ENCODE peak calls at places on chromosomes 5 and 9, in eight cellular contexts. L, X, Z, J, G, N, M and R are unnamed samples.

GRCh38 chr5:82386576-82386975 is 108.4 kb upstream of the RPS23 start:
- DNase-seq in L (no peak), X (no peak), Z (no peak), J (no peak), G (no peak), N (no peak), M (no peak), R (no peak)

GRCh38 chr9:132857601-132858342 is 20.3 kb downstream of the AK8 start:
- DNase-seq in L (peak), X (no peak), Z (no peak), J (no peak), G (peak), N (no peak), M (no peak), R (no peak)

GRCh38 chr9:35827486-35827885 is 1.0 kb downstream of the FAM221B start:
- DNase-seq in L (peak), X (no peak), Z (no peak), J (peak), G (no peak), N (no peak), M (no peak), R (peak)

GRCh38 chr9:35114113-35114847 is 1.4 kb downstream of the ATOSB start:
- DNase-seq in L (peak), X (peak), Z (peak), J (peak), G (peak), N (peak), M (no peak), R (peak)

GRCh38 chr5:81626524-81626923 is 124.4 kb downstream of the SSBP2 start:
- DNase-seq in L (peak), X (no peak), Z (no peak), J (peak), G (no peak), N (no peak), M (no peak), R (peak)

GRCh38 chr5:142590451-142591240 is 95.2 kb downstream of the FGF1 start:
- DNase-seq in L (no peak), X (no peak), Z (no peak), J (no peak), G (no peak), N (no peak), M (no peak), R (no peak)

GRCh38 chr5:1933364-1934055 is 50.8 kb upstream of the IRX4 start:
- DNase-seq in L (no peak), X (no peak), Z (no peak), J (no peak), G (no peak), N (no peak), M (no peak), R (no peak)

GRCh38 chr5:38831909-38832308 is 13.9 kb upstream of the OSMR start:
- DNase-seq in L (peak), X (no peak), Z (no peak), J (peak), G (no peak), N (no peak), M (no peak), R (no peak)

GRCh38 chr9:106953166-106953565 is 90.2 kb downstream of the ZNF462 start:
- DNase-seq in L (peak), X (no peak), Z (no peak), J (peak), G (peak), N (peak), M (no peak), R (no peak)

GRCh38 chr5:78269088-78269703 is 25.3 kb downstream of the AP3B1 start:
- DNase-seq in L (peak), X (peak), Z (no peak), J (peak), G (no peak), N (no peak), M (no peak), R (no peak)
- TF ChIP-seq CTCF in L (peak), X (peak), Z (peak), J (peak), G (peak), N (peak), M (peak), R (peak)

GRCh38 chr9:136564379-136564988 is 18.6 kb upstream of the NOTCH1 start:
- DNase-seq in L (peak), X (no peak), Z (no peak), J (no peak), G (peak), N (no peak), M (no peak), R (no peak)
- TF ChIP-seq CTCF in L (peak), X (no peak), Z (no peak), J (no peak), G (no peak), N (peak), M (no peak), R (no peak)

GRCh38 chr9:117160254-117160653 is 254.6 kb downstream of the ASTN2 start:
- DNase-seq in L (no peak), X (no peak), Z (no peak), J (no peak), G (no peak), N (no peak), M (no peak), R (no peak)
- TF ChIP-seq CTCF in L (no peak), X (no peak), Z (peak), J (no peak), G (peak), N (no peak), M (no peak), R (no peak)

GRCh38 chr5:177111720-177112394 is 21.7 kb upstream of the NSD1 start:
- DNase-seq in L (peak), X (peak), Z (peak), J (peak), G (peak), N (no peak), M (no peak), R (no peak)
- TF ChIP-seq CTCF in L (peak), X (peak), Z (peak), J (peak), G (peak), N (peak), M (peak), R (peak)

GRCh38 chr9:92242115-92242778 is 51.2 kb downstream of the IARS1 start:
- DNase-seq in L (peak), X (no peak), Z (no peak), J (no peak), G (no peak), N (no peak), M (no peak), R (peak)
- TF ChIP-seq CTCF in L (peak), X (no peak), Z (peak), J (peak), G (no peak), N (peak), M (no peak), R (peak)

GRCh38 chr9:2243666-2244555 is 228.8 kb downstream of the SMARCA2 start:
- DNase-seq in L (peak), X (no peak), Z (no peak), J (peak), G (no peak), N (no peak), M (no peak), R (no peak)
- TF ChIP-seq CTCF in L (no peak), X (no peak), Z (no peak), J (peak), G (no peak), N (no peak), M (no peak), R (no peak)

DNA sequence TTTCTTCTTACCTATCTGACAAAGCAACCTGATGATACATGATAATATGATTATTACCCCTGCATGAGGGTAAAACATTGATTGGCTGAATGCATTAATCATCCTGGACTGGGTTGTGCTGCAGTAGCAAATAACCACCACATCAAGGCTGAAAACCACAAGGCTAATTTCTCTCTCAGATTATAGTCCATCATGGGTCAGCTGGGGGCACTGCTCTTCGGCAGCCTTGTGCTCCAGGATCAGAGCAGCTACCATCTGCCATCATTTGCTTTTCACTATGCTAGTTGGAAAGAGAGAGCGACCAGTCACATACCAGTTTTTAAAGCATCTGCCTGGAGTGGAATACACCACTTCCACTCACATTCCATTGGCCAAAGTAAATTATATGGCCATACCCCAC is 383.5 kb downstream of the RASEF start:
- DNase-seq in L (no peak), X (no peak), Z (no peak), J (no peak), G (no peak), N (no peak), M (no peak), R (no peak)
- TF ChIP-seq CTCF in L (no peak), X (no peak), Z (peak), J (no peak), G (no peak), N (no peak), M (no peak), R (no peak)